ENCODE peak calls at places on chromosomes 12 and 14, in eight cellular contexts. X is transverse colon, H is ovary, S is sigmoid colon, J is uterus, Z is lower leg skin, N is prostate gland, G is HCT116. L is an unnamed sample.

GRCh38 chr14:72924332-72924731 is 1.9 kb upstream of the DCAF4 start:
- DNase-seq in X (no peak), H (no peak), S (no peak), J (no peak), Z (no peak), N (no peak), G (no peak), L (peak; percentile 66)

GRCh38 chr12:113612076-113612728 is 140.5 kb upstream of the LHX5 start:
- DNase-seq in X (no peak), H (no peak), S (no peak), J (no peak), Z (no peak), N (no peak), G (no peak), L (no peak)

GRCh38 chr12:79680051-79680450 is 10.7 kb downstream of the PAWR start:
- DNase-seq in X (no peak), H (no peak), S (no peak), J (no peak), Z (no peak), N (no peak), G (no peak), L (peak; percentile 47)

GRCh38 chr12:65824314-65824563 is at the start of gene HMGA2:
- DNase-seq in X (no peak), H (peak; percentile 47), S (peak; percentile 64), J (no peak), Z (no peak), N (no peak), G (peak; percentile 78), L (peak; percentile 67)

GRCh38 chr14:93984987-93985410 is 8.6 kb upstream of the ASB2 start:
- DNase-seq in X (peak; percentile 48), H (peak; percentile 45), S (peak; percentile 80), J (peak; percentile 59), Z (no peak), N (no peak), G (peak; percentile 60), L (no peak)

GRCh38 chr12:95789126-95790024 is 1.2 kb downstream of the NTN4 start:
- DNase-seq in X (peak; percentile 17), H (peak; percentile 67), S (no peak), J (no peak), Z (no peak), N (peak; percentile 13), G (no peak), L (no peak)

GRCh38 chr12:21248679-21249078 is 86.0 kb downstream of the SLCO1A2 start:
- DNase-seq in X (no peak), H (no peak), S (no peak), J (no peak), Z (no peak), N (no peak), G (no peak), L (no peak)

GRCh38 chr12:76144253-76144564 is 59.7 kb upstream of the NAP1L1 start:
- DNase-seq in X (peak; percentile 11), H (no peak), S (no peak), J (no peak), Z (no peak), N (no peak), G (no peak), L (peak; percentile 14)

GRCh38 chr14:58697266-58697926 is 59.6 kb downstream of the DACT1 start:
- DNase-seq in X (no peak), H (no peak), S (no peak), J (no peak), Z (no peak), N (no peak), G (no peak), L (no peak)

GRCh38 chr12:6975297-6976032 is 4.8 kb downstream of the EMG1 start:
- DNase-seq in X (no peak), H (peak; percentile 2), S (peak; percentile 35), J (no peak), Z (no peak), N (no peak), G (no peak), L (no peak)
- TF ChIP-seq POLR2A in X (no peak), H (no peak), S (no peak), J (no peak), Z (no peak), N (no peak), G (no peak), L (peak; percentile 26)

DNA sequence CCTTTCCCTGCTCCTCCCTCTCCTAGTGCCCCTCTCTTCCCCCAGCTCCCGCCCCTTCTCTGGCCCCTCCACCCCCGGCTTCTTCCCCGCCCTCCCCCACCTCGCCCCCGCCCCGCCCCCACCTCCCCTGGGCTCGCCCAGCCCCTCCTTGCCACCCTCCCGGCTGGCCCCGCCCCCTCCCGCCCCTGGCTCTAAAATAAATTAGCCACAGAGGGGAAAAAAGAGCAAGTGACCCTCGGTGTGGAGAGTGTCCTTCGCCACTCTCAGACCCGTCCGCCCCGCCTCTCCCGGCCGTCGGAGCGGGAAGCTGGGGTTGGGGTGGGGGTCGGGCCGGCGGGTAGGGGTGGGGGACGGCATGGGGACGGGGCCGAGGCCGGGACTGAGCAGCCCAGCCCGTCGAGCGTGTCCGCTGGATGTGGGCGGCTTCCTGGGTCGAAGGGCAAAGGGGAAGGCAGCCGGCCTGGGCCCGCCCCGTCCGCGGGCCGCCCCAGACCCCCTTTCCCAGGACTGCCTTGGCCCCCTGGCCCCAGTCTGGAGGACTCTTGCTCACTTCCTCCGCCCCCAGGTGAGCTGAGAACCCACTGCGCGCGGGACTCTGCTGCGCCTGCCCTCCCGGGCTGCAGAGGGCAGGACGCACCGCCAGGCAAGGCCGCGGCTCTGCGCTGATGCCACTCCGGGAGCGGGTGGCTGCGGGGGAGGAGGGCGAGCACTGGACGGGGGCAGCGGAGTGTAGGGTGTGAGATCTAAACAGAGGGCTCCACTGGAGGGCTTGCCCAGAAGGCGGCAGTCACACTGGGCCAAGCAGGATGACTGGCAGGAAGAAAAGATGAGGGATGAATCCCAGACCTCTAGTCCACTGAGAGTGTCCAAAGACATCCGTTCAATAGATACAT is 571 bp upstream of the FIGNL2 start:
- DNase-seq in X (no peak), H (no peak), S (no peak), J (no peak), Z (no peak), N (no peak), G (no peak), L (no peak)
- TF ChIP-seq POLR2A in X (no peak), H (no peak), S (no peak), J (no peak), Z (no peak), N (no peak), G (no peak), L (no peak)

GRCh38 chr12:92144045-92144630 is 1.5 kb downstream of the BTG1 start:
- DNase-seq in X (peak; percentile 80), H (peak; percentile 61), S (peak; percentile 89), J (peak; percentile 80), Z (peak; percentile 87), N (peak; percentile 74), G (peak; percentile 66), L (peak; percentile 90)

GRCh38 chr12:92145481-92145730 is 240 bp downstream of the BTG1 start:
- DNase-seq in X (no peak), H (no peak), S (no peak), J (peak; percentile 43), Z (no peak), N (no peak), G (no peak), L (no peak)

GRCh38 chr12:92145731-92146496 is at the start of gene BTG1:
- DNase-seq in X (peak; percentile 100), H (peak; percentile 99), S (peak; percentile 100), J (peak; percentile 100), Z (peak; percentile 99), N (peak; percentile 99), G (peak; percentile 99), L (peak; percentile 100)

GRCh38 chr12:92143280-92143679 is 2.4 kb downstream of the BTG1 start:
- DNase-seq in X (no peak), H (no peak), S (no peak), J (no peak), Z (no peak), N (no peak), G (no peak), L (peak; percentile 7)

GRCh38 chr12:92144631-92145480 is 790 bp downstream of the BTG1 start:
- DNase-seq in X (peak; percentile 71), H (peak; percentile 72), S (peak; percentile 78), J (peak; percentile 66), Z (peak; percentile 49), N (peak; percentile 78), G (no peak), L (peak; percentile 75)
- TF ChIP-seq POLR2A in X (peak; percentile 42), H (no peak), S (no peak), J (peak; percentile 35), Z (no peak), N (peak; percentile 45), G (no peak), L (no peak)

GRCh38 chr14:65819567-65819966 is 407.0 kb downstream of the FUT8 start:
- DNase-seq in X (no peak), H (no peak), S (no peak), J (no peak), Z (no peak), N (no peak), G (no peak), L (no peak)
- TF ChIP-seq POLR2A in X (no peak), H (no peak), S (no peak), J (no peak), Z (no peak), N (no peak), G (no peak), L (no peak)

GRCh38 chr12:120265483-120266179 is at the start of gene PXN:
- DNase-seq in X (peak; percentile 93), H (peak; percentile 94), S (peak; percentile 94), J (peak; percentile 84), Z (peak; percentile 74), N (peak; percentile 84), G (peak; percentile 67), L (peak; percentile 95)
- TF ChIP-seq POLR2A in X (peak; percentile 52), H (peak; percentile 51), S (no peak), J (peak; percentile 88), Z (no peak), N (peak; percentile 82), G (peak; percentile 14), L (no peak)

DNA sequence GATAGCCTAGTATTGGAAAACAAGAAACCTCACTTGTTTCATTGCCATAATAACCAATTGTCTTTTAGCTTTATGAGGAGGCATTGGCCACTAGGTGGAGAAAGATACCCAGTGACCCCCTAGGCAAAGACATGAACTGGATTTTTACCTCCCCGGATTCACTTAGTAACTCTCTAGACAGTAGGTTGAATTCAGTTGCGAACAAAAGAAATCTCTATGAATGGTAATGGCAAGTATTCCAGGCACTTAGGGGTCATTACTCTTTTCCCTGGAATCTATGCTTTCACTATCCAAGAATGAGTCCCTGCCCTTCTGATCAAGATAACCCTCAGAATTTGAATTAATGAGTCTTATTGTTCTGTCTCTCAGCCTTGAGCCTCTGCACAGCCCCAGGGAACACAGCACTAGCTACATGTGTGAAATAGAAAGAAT is 29.5 kb upstream of the RHOJ start:
- DNase-seq in X (no peak), H (no peak), S (no peak), J (peak; percentile 49), Z (no peak), N (peak; percentile 26), G (peak; percentile 12), L (peak; percentile 2)
- TF ChIP-seq POLR2A in X (no peak), H (no peak), S (no peak), J (no peak), Z (no peak), N (no peak), G (no peak), L (no peak)

GRCh38 chr14:52961060-52961639 is 10.3 kb upstream of the FERMT2 start:
- DNase-seq in X (peak; percentile 50), H (peak; percentile 54), S (peak; percentile 77), J (peak; percentile 67), Z (peak; percentile 43), N (peak; percentile 63), G (peak; percentile 58), L (peak; percentile 50)
- TF ChIP-seq POLR2A in X (no peak), H (no peak), S (no peak), J (no peak), Z (no peak), N (no peak), G (no peak), L (no peak)

GRCh38 chr12:10213168-10214130 is 772 bp downstream of the GABARAPL1 start:
- DNase-seq in X (peak; percentile 75), H (peak; percentile 81), S (peak; percentile 93), J (peak; percentile 83), Z (peak; percentile 81), N (peak; percentile 70), G (peak; percentile 48), L (peak; percentile 94)
- TF ChIP-seq POLR2A in X (peak; percentile 65), H (peak; percentile 54), S (no peak), J (peak; percentile 7), Z (no peak), N (peak; percentile 16), G (no peak), L (peak; percentile 51)

L was measured in erythroblast.